ENCODE peak calls at places on chromosomes 2 and 18, in seven cellular contexts. One of them, this sample, is unnamed.

GRCh38 chr2:154307007-154307406 is 391.5 kb upstream of the KCNJ3 start:
- DNase-seq in GM23338: no peak
- DNase-seq in AG10803: no peak
- DNase-seq in neural progenitor cell: no peak
- DNase-seq in aorta: no peak
- DNase-seq in astrocyte of the spinal cord: no peak
- DNase-seq in A549: no peak
- DNase-seq in this sample: no peak

GRCh38 chr2:206160124-206160806 is 570 bp downstream of the EEF1B2 start:
- DNase-seq in GM23338: no peak
- DNase-seq in AG10803: peak; percentile 45
- DNase-seq in neural progenitor cell: no peak
- DNase-seq in aorta: no peak
- DNase-seq in astrocyte of the spinal cord: no peak
- DNase-seq in A549: no peak
- DNase-seq in this sample: no peak

GRCh38 chr2:220795705-220796104 is 776.4 kb downstream of the EPHA4 start:
- DNase-seq in GM23338: no peak
- DNase-seq in AG10803: no peak
- DNase-seq in neural progenitor cell: no peak
- DNase-seq in aorta: no peak
- DNase-seq in astrocyte of the spinal cord: no peak
- DNase-seq in A549: no peak
- DNase-seq in this sample: no peak

GRCh38 chr2:196758474-196759377 is 40.8 kb downstream of the GTF3C3 start:
- DNase-seq in GM23338: no peak
- DNase-seq in AG10803: peak; percentile 44
- DNase-seq in neural progenitor cell: no peak
- DNase-seq in aorta: no peak
- DNase-seq in astrocyte of the spinal cord: peak; percentile 44
- DNase-seq in A549: no peak
- DNase-seq in this sample: peak; percentile 13

GRCh38 chr2:19504400-19505198 is 146.2 kb upstream of the OSR1 start:
- DNase-seq in GM23338: no peak
- DNase-seq in AG10803: no peak
- DNase-seq in neural progenitor cell: no peak
- DNase-seq in aorta: no peak
- DNase-seq in astrocyte of the spinal cord: no peak
- DNase-seq in A549: peak; percentile 28
- DNase-seq in this sample: no peak

GRCh38 chr18:24539866-24540604 is 79.6 kb downstream of the HRH4 start:
- DNase-seq in GM23338: no peak
- DNase-seq in AG10803: no peak
- DNase-seq in neural progenitor cell: no peak
- DNase-seq in aorta: no peak
- DNase-seq in astrocyte of the spinal cord: no peak
- DNase-seq in A549: no peak
- DNase-seq in this sample: no peak

GRCh38 chr18:40672590-40672989 is 1282.4 kb upstream of the PIK3C3 start:
- DNase-seq in GM23338: peak; percentile 61
- DNase-seq in AG10803: peak; percentile 0
- DNase-seq in neural progenitor cell: peak; percentile 29
- DNase-seq in aorta: no peak
- DNase-seq in astrocyte of the spinal cord: no peak
- DNase-seq in A549: no peak
- DNase-seq in this sample: peak; percentile 20

GRCh38 chr2:153499439-153499838 is 20.9 kb upstream of the RPRM start:
- DNase-seq in GM23338: no peak
- DNase-seq in AG10803: no peak
- DNase-seq in neural progenitor cell: no peak
- DNase-seq in aorta: no peak
- DNase-seq in astrocyte of the spinal cord: no peak
- DNase-seq in A549: no peak
- DNase-seq in this sample: no peak

GRCh38 chr2:192390401-192390800 is 195.7 kb upstream of the TMEFF2 start:
- DNase-seq in GM23338: no peak
- DNase-seq in AG10803: no peak
- DNase-seq in neural progenitor cell: no peak
- DNase-seq in aorta: no peak
- DNase-seq in astrocyte of the spinal cord: no peak
- DNase-seq in A549: no peak
- DNase-seq in this sample: no peak

GRCh38 chr18:48827321-48828200 is 123.2 kb downstream of the SMAD7 start:
- DNase-seq in GM23338: peak; percentile 76
- DNase-seq in AG10803: peak; percentile 66
- DNase-seq in neural progenitor cell: peak; percentile 90
- DNase-seq in aorta: peak; percentile 59
- DNase-seq in astrocyte of the spinal cord: peak; percentile 91
- DNase-seq in A549: no peak
- DNase-seq in this sample: peak; percentile 57
- H3K4me3 ChIP-seq in GM23338: peak overlapping the region; percentile 32
- H3K4me3 ChIP-seq in AG10803: no peak overlapping the region
- H3K4me3 ChIP-seq in neural progenitor cell: peak overlapping the region; percentile 21
- H3K4me3 ChIP-seq in aorta: no peak overlapping the region
- H3K4me3 ChIP-seq in astrocyte of the spinal cord: no peak overlapping the region
- H3K4me3 ChIP-seq in A549: no peak overlapping the region
- H3K4me3 ChIP-seq in this sample: peak overlapping the region; percentile 19

DNA sequence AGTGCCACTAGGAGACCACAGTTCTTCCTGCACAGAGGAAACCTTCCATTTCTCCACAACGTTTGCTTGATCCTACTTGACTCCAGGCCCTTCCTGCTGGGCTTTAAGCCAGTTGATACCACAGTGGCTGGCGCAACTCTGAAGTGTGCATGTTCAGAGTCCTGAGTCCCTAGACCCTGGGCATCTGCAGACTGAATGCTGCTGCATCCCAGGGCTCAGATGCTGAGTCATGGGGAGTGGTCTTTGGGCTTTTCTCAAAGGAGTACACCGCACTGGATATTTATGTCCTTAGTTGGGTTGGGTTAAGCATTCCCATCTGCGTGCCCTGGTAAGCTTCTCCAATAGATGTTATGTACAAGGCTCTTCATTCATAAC is 287.4 kb upstream of the REV1 start:
- DNase-seq in GM23338: no peak
- DNase-seq in AG10803: no peak
- DNase-seq in neural progenitor cell: no peak
- DNase-seq in aorta: no peak
- DNase-seq in astrocyte of the spinal cord: peak; percentile 2
- DNase-seq in A549: no peak
- DNase-seq in this sample: no peak
- H3K4me3 ChIP-seq in GM23338: no peak overlapping the region
- H3K4me3 ChIP-seq in AG10803: no peak overlapping the region
- H3K4me3 ChIP-seq in neural progenitor cell: no peak overlapping the region
- H3K4me3 ChIP-seq in aorta: no peak overlapping the region
- H3K4me3 ChIP-seq in astrocyte of the spinal cord: no peak overlapping the region
- H3K4me3 ChIP-seq in A549: no peak overlapping the region
- H3K4me3 ChIP-seq in this sample: no peak overlapping the region

GRCh38 chr18:63971320-63972071 is 1.6 kb downstream of the SERPINB8 start:
- DNase-seq in GM23338: peak; percentile 60
- DNase-seq in AG10803: no peak
- DNase-seq in neural progenitor cell: no peak
- DNase-seq in aorta: no peak
- DNase-seq in astrocyte of the spinal cord: no peak
- DNase-seq in A549: no peak
- DNase-seq in this sample: no peak
- H3K4me3 ChIP-seq in GM23338: peak overlapping the region; percentile 97
- H3K4me3 ChIP-seq in AG10803: peak overlapping the region; percentile 89
- H3K4me3 ChIP-seq in neural progenitor cell: peak overlapping the region; percentile 73
- H3K4me3 ChIP-seq in aorta: no peak overlapping the region
- H3K4me3 ChIP-seq in astrocyte of the spinal cord: peak overlapping the region; percentile 80
- H3K4me3 ChIP-seq in A549: peak overlapping the region; percentile 74
- H3K4me3 ChIP-seq in this sample: peak overlapping the region; percentile 75

DNA sequence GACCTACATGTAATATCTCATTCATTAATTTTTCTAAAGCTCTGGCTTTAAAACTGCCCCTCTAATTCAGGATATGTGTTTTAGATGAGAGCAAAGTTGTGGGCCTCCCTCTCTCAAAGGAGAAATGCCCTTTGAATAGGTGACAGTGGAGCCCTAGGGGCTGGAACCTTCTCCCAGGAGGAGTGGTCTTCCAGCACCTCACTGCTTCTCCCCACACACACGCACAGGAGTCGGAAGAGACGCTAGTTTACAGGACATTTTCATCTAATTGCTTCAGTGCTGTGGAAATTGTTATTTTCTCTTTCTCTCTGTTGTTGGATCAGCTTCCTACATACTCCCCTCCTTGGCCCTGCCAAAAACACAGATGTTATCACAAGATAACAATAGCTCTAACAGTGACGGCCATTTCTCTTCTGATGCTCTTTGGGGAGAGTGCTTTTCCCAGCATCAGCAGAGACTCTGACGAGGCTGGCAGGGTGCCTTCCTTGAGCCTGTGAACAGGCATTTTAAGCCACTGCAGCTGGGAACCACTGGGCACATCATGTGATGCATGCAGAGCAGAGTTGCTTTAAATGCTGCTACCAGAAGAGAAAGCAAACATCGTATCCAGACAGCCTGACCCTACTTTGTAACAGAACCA is 209.4 kb upstream of the SP5 start:
- DNase-seq in GM23338: peak; percentile 27
- DNase-seq in AG10803: no peak
- DNase-seq in neural progenitor cell: peak; percentile 65
- DNase-seq in aorta: peak; percentile 87
- DNase-seq in astrocyte of the spinal cord: peak; percentile 62
- DNase-seq in A549: no peak
- DNase-seq in this sample: no peak
- H3K4me3 ChIP-seq in GM23338: no peak overlapping the region
- H3K4me3 ChIP-seq in AG10803: no peak overlapping the region
- H3K4me3 ChIP-seq in neural progenitor cell: no peak overlapping the region
- H3K4me3 ChIP-seq in aorta: no peak overlapping the region
- H3K4me3 ChIP-seq in astrocyte of the spinal cord: no peak overlapping the region
- H3K4me3 ChIP-seq in A549: no peak overlapping the region
- H3K4me3 ChIP-seq in this sample: no peak overlapping the region

GRCh38 chr2:11406492-11407381 is 59.2 kb downstream of the E2F6 start:
- DNase-seq in GM23338: peak; percentile 35
- DNase-seq in AG10803: peak; percentile 87
- DNase-seq in neural progenitor cell: no peak
- DNase-seq in aorta: peak; percentile 82
- DNase-seq in astrocyte of the spinal cord: peak; percentile 75
- DNase-seq in A549: no peak
- DNase-seq in this sample: no peak

GRCh38 chr2:11407413-11407812 is 58.5 kb downstream of the E2F6 start:
- DNase-seq in GM23338: no peak
- DNase-seq in AG10803: no peak
- DNase-seq in neural progenitor cell: no peak
- DNase-seq in aorta: no peak
- DNase-seq in astrocyte of the spinal cord: no peak
- DNase-seq in A549: no peak
- DNase-seq in this sample: no peak

GRCh38 chr2:11402436-11402835 is 58.0 kb upstream of the ROCK2 start:
- DNase-seq in GM23338: no peak
- DNase-seq in AG10803: no peak
- DNase-seq in neural progenitor cell: no peak
- DNase-seq in aorta: no peak
- DNase-seq in astrocyte of the spinal cord: no peak
- DNase-seq in A549: no peak
- DNase-seq in this sample: no peak

GRCh38 chr2:11405599-11406491 is 60.1 kb downstream of the E2F6 start:
- DNase-seq in GM23338: no peak
- DNase-seq in AG10803: peak; percentile 25
- DNase-seq in neural progenitor cell: no peak
- DNase-seq in aorta: no peak
- DNase-seq in astrocyte of the spinal cord: peak; percentile 59
- DNase-seq in A549: no peak
- DNase-seq in this sample: no peak

DNA sequence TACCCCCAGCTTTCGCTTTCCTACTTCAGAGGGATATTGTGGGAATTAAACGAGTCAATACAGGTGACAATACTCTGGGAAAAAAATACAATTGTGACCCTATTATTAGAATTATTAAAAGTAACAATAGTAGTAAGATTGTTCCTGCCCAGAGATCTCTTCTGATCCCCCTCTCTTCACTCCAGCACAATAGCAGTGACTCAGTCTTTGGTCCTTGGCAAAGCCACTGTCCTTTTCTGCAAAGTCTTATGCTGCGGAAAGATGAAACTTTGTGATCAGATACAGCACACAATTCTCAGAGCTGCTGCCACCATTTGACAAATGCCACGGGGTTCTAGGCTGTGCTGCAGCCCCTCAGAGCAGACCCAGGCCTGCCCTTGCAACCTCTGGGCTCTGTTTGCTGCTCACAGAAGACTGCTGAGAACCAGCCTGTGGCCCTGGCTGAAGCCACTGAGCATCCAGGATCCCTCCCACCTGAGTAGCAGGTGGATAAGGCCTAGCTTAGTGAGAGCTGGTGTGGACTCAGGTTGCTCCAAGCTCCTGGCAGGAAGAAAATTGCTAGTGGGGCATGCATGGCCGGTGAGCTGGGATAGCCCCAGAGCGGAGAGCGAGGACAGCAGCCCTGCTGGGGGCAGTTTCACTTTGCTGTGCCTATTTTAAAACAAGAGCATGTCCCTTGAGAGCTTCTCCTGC is 60.1 kb upstream of the ROCK2 start:
- DNase-seq in GM23338: no peak
- DNase-seq in AG10803: no peak
- DNase-seq in neural progenitor cell: no peak
- DNase-seq in aorta: no peak
- DNase-seq in astrocyte of the spinal cord: no peak
- DNase-seq in A549: no peak
- DNase-seq in this sample: no peak
- H3K4me3 ChIP-seq in GM23338: no peak overlapping the region
- H3K4me3 ChIP-seq in AG10803: no peak overlapping the region
- H3K4me3 ChIP-seq in neural progenitor cell: no peak overlapping the region
- H3K4me3 ChIP-seq in aorta: no peak overlapping the region
- H3K4me3 ChIP-seq in astrocyte of the spinal cord: no peak overlapping the region
- H3K4me3 ChIP-seq in A549: no peak overlapping the region
- H3K4me3 ChIP-seq in this sample: no peak overlapping the region

GRCh38 chr2:23215016-23215415 is 170.0 kb upstream of the KLHL29 start:
- DNase-seq in GM23338: no peak
- DNase-seq in AG10803: no peak
- DNase-seq in neural progenitor cell: no peak
- DNase-seq in aorta: no peak
- DNase-seq in astrocyte of the spinal cord: no peak
- DNase-seq in A549: no peak
- DNase-seq in this sample: no peak
- H3K4me3 ChIP-seq in GM23338: no peak overlapping the region
- H3K4me3 ChIP-seq in AG10803: no peak overlapping the region
- H3K4me3 ChIP-seq in neural progenitor cell: no peak overlapping the region
- H3K4me3 ChIP-seq in aorta: no peak overlapping the region
- H3K4me3 ChIP-seq in astrocyte of the spinal cord: no peak overlapping the region
- H3K4me3 ChIP-seq in A549: no peak overlapping the region
- H3K4me3 ChIP-seq in this sample: no peak overlapping the region

DNA sequence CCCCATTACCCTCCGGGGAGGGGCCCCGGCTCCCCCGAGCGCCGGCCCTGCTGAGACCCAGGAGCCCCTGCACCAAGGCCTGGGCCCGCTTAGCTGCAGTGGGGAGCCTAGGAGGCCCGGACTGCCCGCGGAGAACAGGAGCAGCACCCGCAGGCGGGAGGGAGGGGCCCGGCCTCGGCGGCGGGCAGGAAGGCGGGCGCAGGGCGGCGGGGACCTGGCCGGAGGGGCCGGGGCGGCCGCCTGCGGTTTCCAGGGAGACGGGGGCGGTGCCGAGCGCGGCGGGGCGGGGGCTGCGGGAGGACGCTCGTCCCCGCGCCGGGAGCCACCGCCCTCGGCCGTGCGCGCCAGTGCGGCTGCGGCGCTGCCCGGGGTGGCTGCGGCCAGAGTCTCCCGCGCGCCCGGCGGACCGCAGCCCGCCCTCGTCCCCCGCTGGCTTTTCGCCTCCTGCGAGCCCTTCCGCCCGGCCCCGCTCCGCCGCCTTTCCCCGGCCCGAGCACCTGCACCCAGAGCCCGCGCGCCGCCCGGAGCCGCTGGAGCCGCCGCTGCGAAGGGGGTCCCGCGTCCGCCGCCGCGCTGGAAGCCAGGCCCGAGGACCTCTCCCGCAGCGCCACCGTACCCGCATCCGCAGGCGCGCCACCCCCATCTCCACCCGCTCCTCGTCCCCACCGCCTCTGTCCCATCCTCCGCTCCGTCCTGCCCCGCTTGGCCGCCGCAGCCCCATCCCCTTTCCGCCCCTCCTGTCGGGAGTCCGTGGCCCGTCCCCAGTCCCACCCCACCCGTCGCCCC is 17.2 kb downstream of the GPC1 start:
- DNase-seq in GM23338: peak; percentile 72
- DNase-seq in AG10803: peak; percentile 36
- DNase-seq in neural progenitor cell: peak; percentile 91
- DNase-seq in aorta: peak; percentile 73
- DNase-seq in astrocyte of the spinal cord: peak; percentile 25
- DNase-seq in A549: peak; percentile 66
- DNase-seq in this sample: no peak
- H3K4me3 ChIP-seq in GM23338: peak overlapping the region; percentile 60
- H3K4me3 ChIP-seq in AG10803: peak overlapping the region; percentile 54
- H3K4me3 ChIP-seq in neural progenitor cell: peak overlapping the region; percentile 75
- H3K4me3 ChIP-seq in aorta: peak overlapping the region; percentile 67
- H3K4me3 ChIP-seq in astrocyte of the spinal cord: peak overlapping the region; percentile 39
- H3K4me3 ChIP-seq in A549: peak overlapping the region; percentile 70
- H3K4me3 ChIP-seq in this sample: peak overlapping the region; percentile 43

This sample was measured in astrocyte of the cerebellum.